ENCODE peak calls at places on chromosomes 1 and 21, in eight cellular contexts. W is NCI-H2081; Y is HCEC 1CT; A is non-pigmented ciliary epithelial cell; Z is renal cortical epithelial cell; H is effector CD4-positive, alpha-beta T cell; M is brain microvascular endothelial cell; K is M059J. Q is an unnamed sample.

GRCh38 chr1:200488375-200489165 is 78.7 kb upstream of the ZNF281 start:
- DNase-seq in W (peak), Y (peak), A (peak), Z (peak), H (peak), M (peak), K (peak), Q (peak)

GRCh38 chr1:216750031-216750627 is 26.9 kb upstream of the ESRRG start:
- DNase-seq in W (peak), Y (peak), A (peak), Z (peak), H (no peak), M (peak), K (peak), Q (peak)

GRCh38 chr21:28228624-28228995 is 764.1 kb downstream of the LTN1 start:
- DNase-seq in W (no peak), Y (no peak), A (no peak), Z (no peak), H (no peak), M (no peak), K (no peak), Q (no peak)

GRCh38 chr21:24955275-24955961 is 651.9 kb downstream of the MRPL39 start:
- DNase-seq in W (no peak), Y (no peak), A (no peak), Z (no peak), H (no peak), M (no peak), K (no peak), Q (no peak)

GRCh38 chr1:30534551-30534940 is 188.8 kb downstream of the MATN1 start:
- DNase-seq in W (no peak), Y (no peak), A (no peak), Z (no peak), H (no peak), M (no peak), K (no peak), Q (no peak)

GRCh38 chr1:240722788-240723187 is 110.8 kb upstream of the GREM2 start:
- DNase-seq in W (no peak), Y (no peak), A (no peak), Z (no peak), H (no peak), M (no peak), K (no peak), Q (no peak)

GRCh38 chr1:108878678-108879077 is 1.9 kb downstream of the GPSM2 start:
- DNase-seq in W (peak), Y (no peak), A (no peak), Z (no peak), H (no peak), M (no peak), K (no peak), Q (no peak)

GRCh38 chr1:206506803-206507394 is 432 bp upstream of the RASSF5 start:
- DNase-seq in W (no peak), Y (no peak), A (no peak), Z (no peak), H (no peak), M (no peak), K (no peak), Q (no peak)

GRCh38 chr1:199573047-199573446 is 454.5 kb upstream of the NR5A2 start:
- DNase-seq in W (peak), Y (no peak), A (no peak), Z (no peak), H (no peak), M (no peak), K (peak), Q (no peak)

GRCh38 chr1:77857557-77857956 is 30.9 kb upstream of the NEXN start:
- DNase-seq in W (no peak), Y (peak), A (peak), Z (no peak), H (no peak), M (no peak), K (peak), Q (no peak)

GRCh38 chr1:5477716-5478115 is 514.5 kb downstream of the NPHP4 start:
- DNase-seq in W (no peak), Y (no peak), A (no peak), Z (no peak), H (no peak), M (no peak), K (peak), Q (no peak)

GRCh38 chr1:232875536-232875935 is 70.3 kb downstream of the MAP10 start:
- DNase-seq in W (no peak), Y (no peak), A (no peak), Z (no peak), H (no peak), M (no peak), K (no peak), Q (no peak)

GRCh38 chr1:97668945-97669344 is 251.9 kb downstream of the DPYD start:
- DNase-seq in W (no peak), Y (peak), A (peak), Z (peak), H (no peak), M (peak), K (peak), Q (peak)

GRCh38 chr1:3061566-3061965 is 7.4 kb upstream of the PRDM16 start:
- DNase-seq in W (no peak), Y (no peak), A (no peak), Z (no peak), H (no peak), M (no peak), K (no peak), Q (no peak)

Q was measured in Jurkat, Clone E6-1.